ENCODE peak calls at places on chromosomes 16 and 17, in five cellular contexts. L, S, X, D and T are unnamed samples.

GRCh38 chr17:38725066-38725465 is 5.1 kb upstream of the CISD3 start:
- DNase-seq in X (no peak), D (no peak), L (no peak), S (no peak), T (no peak)

GRCh38 chr16:27759947-27760844 is 210.3 kb downstream of the KATNIP start:
- DNase-seq in X (no peak), D (no peak), S (peak; percentile 54), L (no peak), T (no peak)

GRCh38 chr17:34842235-34842634 is 119.0 kb downstream of the CCT6B start:
- DNase-seq in D (no peak), X (no peak), L (no peak), S (no peak), T (no peak)

GRCh38 chr17:60006160-60006559 is 41.6 kb upstream of the RNFT1 start:
- DNase-seq in L (no peak), D (no peak), X (no peak), S (no peak), T (peak; percentile 24)

GRCh38 chr17:3923466-3924190 is 7.4 kb upstream of the P2RX1 start:
- DNase-seq in L (no peak), X (no peak), D (no peak), S (no peak), T (no peak)

GRCh38 chr16:88790312-88791150 is 5.5 kb upstream of the PIEZO1 start:
- DNase-seq in L (no peak), X (no peak), S (peak; percentile 83), D (peak; percentile 24), T (peak; percentile 79)

GRCh38 chr16:88482630-88483391 is 29.7 kb downstream of the ZFPM1 start:
- DNase-seq in S (no peak), D (no peak), X (no peak), L (no peak), T (no peak)

GRCh38 chr17:42017866-42018200 is 594 bp upstream of the DNAJC7 start:
- DNase-seq in S (no peak), D (no peak), L (no peak), X (no peak), T (no peak)

GRCh38 chr16:3485821-3486505 is 9.3 kb downstream of the C16orf90 start:
- DNase-seq in S (no peak), X (no peak), L (no peak), D (no peak), T (peak; percentile 41)

GRCh38 chr17:55354010-55354409 is 67.6 kb downstream of the MMD start:
- DNase-seq in L (no peak), X (no peak), D (no peak), S (no peak), T (no peak)

GRCh38 chr16:67884684-67885083 is at the start of gene NRN1L:
- DNase-seq in X (peak; percentile 83), D (peak; percentile 89), L (peak; percentile 85), S (peak; percentile 86), T (peak; percentile 91)

GRCh38 chr17:75430159-75430748 is 24.8 kb upstream of the GRB2 start:
- DNase-seq in D (peak; percentile 55), L (no peak), X (peak; percentile 66), S (no peak), T (peak; percentile 81)

GRCh38 chr17:2705263-2705662 is 6.3 kb downstream of the CLUH start:
- DNase-seq in L (no peak), S (peak; percentile 41), D (peak; percentile 84), X (peak; percentile 72), T (peak; percentile 43)

GRCh38 chr16:71796501-71796900 is 12.1 kb downstream of the AP1G1 start:
- DNase-seq in S (no peak), X (no peak), D (no peak), L (no peak), T (no peak)
- H3K36me3 ChIP-seq in S (peaks cover 49% of the 10 kb centered on the region), X (no peaks in the 10 kb centered on the region), D (peaks cover 19% of the 10 kb centered on the region), L (peaks cover 4% of the 10 kb centered on the region), T (no peaks in the 10 kb centered on the region)

DNA sequence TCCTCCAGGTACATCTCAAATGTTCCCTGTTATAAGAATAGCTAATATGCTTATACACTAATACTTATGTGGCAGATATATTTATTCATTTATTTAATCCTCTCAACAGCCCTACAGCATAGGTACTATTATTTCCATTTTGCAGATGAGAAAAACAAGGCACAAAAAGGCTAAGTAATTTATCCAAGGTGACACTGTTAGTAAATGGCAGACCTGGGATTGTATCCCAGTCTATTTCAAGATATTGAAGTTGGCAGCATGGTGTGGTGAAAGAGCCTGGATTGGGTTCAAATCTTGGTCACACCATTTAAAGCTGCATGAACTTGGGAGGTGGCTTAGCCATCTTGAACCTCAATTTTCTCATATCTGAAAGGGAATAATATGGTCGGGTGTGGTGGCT is 27.2 kb downstream of the TMEM98 start:
- DNase-seq in X (no peak), L (no peak), D (no peak), S (no peak), T (no peak)
- H3K27ac ChIP-seq in X (peak overlapping the region; percentile 78), L (no peak overlapping the region), D (no peak overlapping the region), S (no peak overlapping the region), T (no peak overlapping the region)

GRCh38 chr16:17435324-17435723 is 35.4 kb downstream of the XYLT1 start:
- DNase-seq in D (no peak), L (no peak), S (no peak), X (no peak), T (no peak)

GRCh38 chr16:17444658-17445057 is 26.1 kb downstream of the XYLT1 start:
- DNase-seq in D (no peak), S (no peak), X (no peak), L (no peak), T (no peak)

GRCh38 chr16:17437142-17437720 is 33.5 kb downstream of the XYLT1 start:
- DNase-seq in X (no peak), S (no peak), D (no peak), L (no peak), T (no peak)

GRCh38 chr16:17440131-17440530 is 30.6 kb downstream of the XYLT1 start:
- DNase-seq in D (no peak), S (no peak), X (no peak), L (no peak), T (no peak)

DNA sequence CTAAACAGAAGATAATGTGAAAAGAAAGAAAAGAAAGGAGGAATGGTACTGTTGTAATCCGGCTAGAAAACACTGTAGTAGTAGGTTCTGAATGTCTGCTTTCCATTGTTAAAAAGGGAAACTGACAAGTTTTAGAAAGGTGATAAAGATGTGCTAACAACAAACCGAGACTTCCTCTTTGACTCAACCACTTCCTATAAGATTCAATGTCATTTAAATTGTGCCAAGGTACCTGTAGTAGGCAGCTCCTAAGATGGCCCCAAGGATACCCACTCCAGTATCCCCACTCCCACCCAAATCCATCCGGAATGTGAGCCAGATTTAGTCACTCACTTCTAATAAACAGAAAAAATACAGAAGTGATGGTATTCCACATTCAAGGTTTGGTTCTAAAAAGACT is 31.2 kb downstream of the XYLT1 start:
- DNase-seq in S (no peak), L (no peak), D (no peak), X (no peak), T (no peak)
- H3K4me3 ChIP-seq in S (no peak overlapping the region), L (no peak overlapping the region), D (no peak overlapping the region), X (no peak overlapping the region), T (no peak overlapping the region)

GRCh38 chr17:65088621-65089385 is 32.3 kb upstream of the GNA13 start:
- DNase-seq in S (no peak), X (no peak), L (no peak), D (no peak), T (no peak)
- H3K36me3 ChIP-seq in S (no peaks in the 10 kb centered on the region), X (no peaks in the 10 kb centered on the region), L (no peaks in the 10 kb centered on the region), D (no peaks in the 10 kb centered on the region), T (no peaks in the 10 kb centered on the region)

GRCh38 chr16:25750489-25750888 is 58.7 kb downstream of the HS3ST4 start:
- DNase-seq in L (no peak), S (no peak), D (no peak), X (no peak), T (no peak)

GRCh38 chr16:25751230-25751629 is 59.5 kb downstream of the HS3ST4 start:
- DNase-seq in X (no peak), L (no peak), S (no peak), D (no peak), T (no peak)

GRCh38 chr16:25748099-25748654 is 56.4 kb downstream of the HS3ST4 start:
- DNase-seq in S (no peak), D (no peak), L (no peak), X (no peak), T (no peak)

DNA sequence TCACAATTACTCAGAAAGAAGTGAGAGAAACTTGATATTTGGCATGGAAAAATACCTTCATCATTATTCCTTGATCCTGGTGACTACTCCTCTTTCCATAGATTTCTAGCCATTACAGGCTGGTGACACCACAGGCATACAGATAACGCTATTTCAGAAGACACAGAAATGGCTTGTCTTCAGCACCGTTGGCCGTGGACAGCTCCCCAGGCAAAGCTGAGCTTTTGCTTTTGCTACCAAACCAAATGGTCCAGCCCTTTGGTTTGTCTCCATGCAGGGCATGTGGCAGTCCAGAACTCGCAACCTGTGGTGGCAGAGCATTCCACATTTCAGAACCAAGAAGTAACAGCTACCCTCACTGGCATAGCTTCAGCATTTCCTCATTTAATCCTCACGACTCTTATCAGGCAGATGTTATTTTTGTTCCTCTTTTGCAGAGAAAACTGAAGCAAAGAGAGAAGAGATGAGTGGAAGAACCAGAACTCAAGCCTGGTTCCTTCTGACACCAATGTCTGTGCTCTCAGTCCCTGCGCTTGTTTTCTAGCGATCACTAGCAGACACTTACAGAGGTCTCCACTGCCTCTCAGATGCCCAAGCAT is 55.5 kb downstream of the HS3ST4 start:
- DNase-seq in L (no peak), D (no peak), S (no peak), X (peak; percentile 41), T (no peak)
- H3K27ac ChIP-seq in L (no peak overlapping the region), D (no peak overlapping the region), S (no peak overlapping the region), X (no peak overlapping the region), T (no peak overlapping the region)

DNA sequence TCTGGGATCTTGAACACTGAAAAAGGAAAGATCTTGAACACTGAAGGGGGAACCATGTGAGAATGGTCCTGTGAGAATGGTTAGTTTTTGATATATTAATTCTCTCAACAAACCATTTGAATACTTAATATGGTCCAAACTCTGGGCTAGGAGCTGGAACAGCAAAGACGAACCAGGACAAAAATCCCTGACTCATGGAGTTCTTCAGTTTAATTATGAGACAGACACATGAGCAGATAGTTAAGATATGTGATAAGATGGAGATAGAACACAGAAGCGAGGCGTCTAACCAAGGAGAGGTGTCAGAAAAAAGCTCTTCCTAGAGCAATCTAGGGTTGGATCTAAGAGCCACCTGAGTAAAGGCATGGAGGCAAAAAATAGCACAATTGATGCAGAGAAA is 1.6 kb downstream of the CKLF start:
- DNase-seq in L (no peak), X (no peak), S (no peak), D (no peak), T (no peak)
- H3K4me3 ChIP-seq in L (no peak overlapping the region), X (no peak overlapping the region), S (peak overlapping the region; percentile 87), D (no peak overlapping the region), T (no peak overlapping the region)